ENCODE peak calls at places on chromosomes 3 and 15, in five cellular contexts. C, N, B, T and U are unnamed samples.

GRCh38 chr3:31878231-31878838 is 102.7 kb downstream of the OSBPL10 start:
- DNase-seq in C (no peak), N (no peak), B (no peak), T (no peak), U (peak; percentile 32)

GRCh38 chr3:172074578-172074977 is 35.2 kb downstream of the FNDC3B start:
- DNase-seq in C (no peak), N (no peak), B (no peak), T (no peak), U (no peak)

GRCh38 chr3:99248913-99249312 is 347.4 kb upstream of the DCBLD2 start:
- DNase-seq in C (no peak), N (no peak), B (no peak), T (no peak), U (peak; percentile 51)

GRCh38 chr15:22243440-22244130 is 163.3 kb downstream of the OR4M2 start:
- DNase-seq in C (no peak), N (no peak), B (peak; percentile 55), T (no peak), U (no peak)

GRCh38 chr3:3160826-3161225 is 18.7 kb downstream of the CRBN start:
- DNase-seq in C (no peak), N (no peak), B (no peak), T (no peak), U (no peak)

GRCh38 chr3:32109256-32109655 is 2.8 kb downstream of the GPD1L start:
- DNase-seq in C (peak; percentile 26), N (peak; percentile 90), B (peak; percentile 92), T (peak; percentile 92), U (peak; percentile 97)

GRCh38 chr3:172607305-172608121 is 84.3 kb upstream of the TNFSF10 start:
- DNase-seq in C (peak; percentile 53), N (no peak), B (no peak), T (no peak), U (peak; percentile 92)

GRCh38 chr15:40847225-40847961 is 3.5 kb downstream of the SPINT1 start:
- DNase-seq in C (peak; percentile 63), N (no peak), B (peak; percentile 67), T (peak; percentile 87), U (peak; percentile 36)

GRCh38 chr3:284316-284715 is 87.8 kb downstream of the CHL1 start:
- DNase-seq in C (no peak), N (no peak), B (no peak), T (no peak), U (no peak)

GRCh38 chr15:98875309-98875708 is 132.3 kb downstream of the PGPEP1L start:
- DNase-seq in C (no peak), N (no peak), B (no peak), T (no peak), U (peak; percentile 50)
- H3K4me3 ChIP-seq in C (peak overlapping the region; percentile 31), N (no peak overlapping the region), B (no peak overlapping the region), T (no peak overlapping the region), U (no peak overlapping the region)

DNA sequence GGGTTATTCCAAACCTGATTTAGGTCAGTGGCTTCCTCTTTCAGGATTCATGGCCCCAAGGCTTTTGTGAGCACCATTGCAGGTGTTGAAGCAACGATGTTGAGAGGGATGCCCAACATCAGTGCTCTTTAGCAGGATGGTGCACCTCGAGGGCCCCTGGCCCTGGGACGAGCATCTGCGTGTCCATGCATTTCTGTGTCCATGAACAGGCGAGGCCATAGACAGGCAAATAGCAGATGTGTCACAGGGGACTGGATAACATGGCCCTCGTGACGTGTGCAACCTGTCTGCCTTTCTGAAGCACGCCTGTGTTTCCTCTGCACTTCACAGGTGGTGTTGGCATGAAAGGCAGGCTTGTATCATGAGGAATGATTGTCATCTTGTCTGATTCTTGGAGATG is 132.3 kb downstream of the SNRPN start:
- DNase-seq in C (no peak), N (no peak), B (no peak), T (no peak), U (no peak)
- H3K9me3 ChIP-seq in C (peaks cover 97% of the 10 kb centered on the region), N (peaks cover 5% of the 10 kb centered on the region), B (peaks cover 35% of the 10 kb centered on the region), T (peaks cover 89% of the 10 kb centered on the region), U (peaks cover 2% of the 10 kb centered on the region)

GRCh38 chr3:133661454-133662255 is at the start of gene TOPBP1:
- DNase-seq in C (peak; percentile 68), N (peak; percentile 74), B (peak; percentile 94), T (peak; percentile 92), U (peak; percentile 79)
- H3K27ac ChIP-seq in C (no peak within 1 kb of the TSS), N (peak within 1 kb of the TSS; percentile 59), B (peak within 1 kb of the TSS; percentile 58), T (peak within 1 kb of the TSS; percentile 83), U (peak within 1 kb of the TSS; percentile 90)

DNA sequence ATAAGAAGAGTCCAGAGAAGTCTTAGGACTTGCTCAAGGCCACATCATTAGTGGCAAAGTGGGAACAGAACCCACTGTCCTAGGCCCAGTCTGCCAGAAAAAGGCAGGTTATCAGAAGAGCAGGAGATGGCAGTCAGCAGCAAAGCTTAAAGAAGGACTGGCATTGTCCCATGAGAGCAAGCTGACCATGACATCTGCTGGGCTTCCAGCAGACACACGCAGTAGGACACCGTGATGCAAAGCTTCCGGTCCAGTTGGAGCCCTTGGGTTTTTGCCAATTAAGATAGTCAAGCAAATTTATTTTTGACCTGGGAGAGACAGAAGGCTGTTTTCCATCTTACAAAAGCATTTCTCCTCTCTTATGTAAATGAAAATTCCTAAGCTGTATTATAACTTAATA is 42.1 kb downstream of the ZBTB38 start:
- DNase-seq in C (peak; percentile 79), N (peak; percentile 54), B (no peak), T (no peak), U (peak; percentile 60)
- H3K4me3 ChIP-seq in C (no peak overlapping the region), N (no peak overlapping the region), B (no peak overlapping the region), T (no peak overlapping the region), U (no peak overlapping the region)

GRCh38 chr15:95549168-95549738 is 781.2 kb upstream of the NR2F2 start:
- DNase-seq in C (no peak), N (no peak), B (no peak), T (no peak), U (no peak)

GRCh38 chr15:95556225-95556624 is 774.3 kb upstream of the NR2F2 start:
- DNase-seq in C (no peak), N (no peak), B (no peak), T (no peak), U (peak; percentile 23)

GRCh38 chr15:95551580-95551979 is 778.9 kb upstream of the NR2F2 start:
- DNase-seq in C (no peak), N (no peak), B (no peak), T (no peak), U (no peak)

GRCh38 chr15:95550702-95551101 is 779.8 kb upstream of the NR2F2 start:
- DNase-seq in C (no peak), N (no peak), B (no peak), T (no peak), U (no peak)
- H3K9me3 ChIP-seq in C (no peaks in the 10 kb centered on the region), N (no peaks in the 10 kb centered on the region), B (no peaks in the 10 kb centered on the region), T (no peaks in the 10 kb centered on the region), U (no peaks in the 10 kb centered on the region)

DNA sequence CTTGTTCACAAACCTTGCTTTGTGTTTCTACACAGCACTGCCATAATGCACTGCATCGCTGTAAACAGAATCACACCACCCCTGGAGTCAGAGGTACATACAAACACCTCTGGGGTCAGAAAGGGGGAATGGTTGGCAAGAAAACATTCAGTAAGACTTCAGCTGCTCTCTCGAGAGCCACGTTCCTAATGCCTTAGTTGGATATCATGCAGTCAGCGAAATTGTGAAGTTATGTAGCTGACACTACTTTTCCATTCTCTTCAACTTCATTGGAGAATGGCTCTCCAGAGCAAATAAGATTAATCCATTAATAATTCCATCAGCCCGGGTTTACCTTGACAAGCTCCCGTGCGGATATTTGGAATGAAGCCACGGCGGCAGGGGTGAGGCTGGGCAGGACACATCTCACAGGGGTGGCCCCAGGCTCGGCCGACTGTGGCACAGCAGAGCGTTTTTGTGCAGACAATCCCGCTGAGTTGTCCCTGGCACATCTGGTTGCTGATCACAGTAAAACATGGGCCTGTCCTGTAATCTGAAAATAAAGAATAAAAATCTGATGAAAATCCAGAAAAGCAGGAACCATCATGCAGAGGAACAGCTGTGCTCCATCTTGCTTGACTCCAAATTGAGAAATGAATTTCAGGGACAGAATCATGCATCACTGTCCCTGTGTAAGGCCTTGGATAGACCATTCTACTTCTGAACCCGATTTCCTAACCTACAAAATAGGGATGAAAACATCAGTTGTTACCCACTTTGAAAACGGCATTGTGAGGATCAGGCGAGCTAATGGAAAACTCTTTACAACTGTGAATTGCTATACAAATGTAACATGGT is 108.0 kb downstream of the FBN1 start:
- DNase-seq in C (peak; percentile 30), N (peak; percentile 60), B (no peak), T (no peak), U (no peak)
- H3K27ac ChIP-seq in C (no peak overlapping the region), N (peak overlapping the region; percentile 68), B (no peak overlapping the region), T (peak overlapping the region; percentile 3), U (peak overlapping the region; percentile 58)

GRCh38 chr3:23804441-23805227 is 1.1 kb upstream of the UBE2E1 start:
- DNase-seq in C (peak; percentile 29), N (no peak), B (no peak), T (no peak), U (no peak)
- H3K4me3 ChIP-seq in C (no peak overlapping the region), N (no peak overlapping the region), B (no peak overlapping the region), T (no peak overlapping the region), U (no peak overlapping the region)

GRCh38 chr3:16079519-16079918 is 95.0 kb upstream of the GALNT15 start:
- DNase-seq in C (no peak), N (no peak), B (no peak), T (no peak), U (peak; percentile 97)
- H3K9me3 ChIP-seq in C (peaks cover 26% of the 10 kb centered on the region), N (no peaks in the 10 kb centered on the region), B (peaks cover 1% of the 10 kb centered on the region), T (no peaks in the 10 kb centered on the region), U (peaks cover 1% of the 10 kb centered on the region)